ENCODE peak calls at places on chromosomes 5 and 9, in eight cellular contexts. X is HepG2, A is uterus, N is K562, I is NB4, D is Peyer's patch, J is HCT116, C is GM12892. H is an unnamed sample.

GRCh38 chr5:113040672-113041071 is 64.1 kb downstream of the DCP2 start:
- DNase-seq in X (no peak), A (no peak), N (no peak), I (no peak), D (no peak), J (no peak), C (no peak), H (no peak)

GRCh38 chr5:33148076-33148501 is 292.7 kb upstream of the TARS1 start:
- DNase-seq in X (peak; percentile 14), A (peak; percentile 43), N (no peak), I (no peak), D (no peak), J (no peak), C (no peak), H (no peak)

GRCh38 chr9:112334319-112334828 is 955 bp upstream of the PTBP3 start:
- DNase-seq in X (peak; percentile 35), A (no peak), N (peak; percentile 20), I (peak; percentile 50), D (peak; percentile 61), J (no peak), C (no peak), H (peak; percentile 65)

GRCh38 chr5:57368010-57368409 is 114.6 kb downstream of the ACTBL2 start:
- DNase-seq in X (no peak), A (no peak), N (no peak), I (no peak), D (no peak), J (no peak), C (no peak), H (no peak)

GRCh38 chr5:28807230-28807629 is 1768.8 kb upstream of the CDH9 start:
- DNase-seq in X (no peak), A (no peak), N (no peak), I (no peak), D (no peak), J (no peak), C (no peak), H (no peak)

GRCh38 chr5:167261309-167262100 is 1029.9 kb upstream of the WWC1 start:
- DNase-seq in X (no peak), A (no peak), N (peak; percentile 8), I (peak; percentile 21), D (no peak), J (no peak), C (no peak), H (peak; percentile 1)

GRCh38 chr9:35538361-35539234 is 48.7 kb downstream of the RUSC2 start:
- DNase-seq in X (no peak), A (peak; percentile 80), N (no peak), I (peak; percentile 50), D (no peak), J (no peak), C (no peak), H (no peak)

GRCh38 chr5:93054424-93055165 is 526.4 kb downstream of the NR2F1-AS1 start:
- DNase-seq in X (no peak), A (no peak), N (no peak), I (peak; percentile 71), D (no peak), J (no peak), C (no peak), H (no peak)

GRCh38 chr9:127651697-127652610 is 39.9 kb downstream of the STXBP1 start:
- DNase-seq in X (no peak), A (no peak), N (peak; percentile 71), I (no peak), D (no peak), J (no peak), C (no peak), H (no peak)

GRCh38 chr9:127938298-127938690 is 640 bp upstream of the DPM2 start:
- DNase-seq in X (no peak), A (no peak), N (peak; percentile 49), I (no peak), D (no peak), J (no peak), C (no peak), H (no peak)

GRCh38 chr9:104968025-104968982 is 40.3 kb upstream of the ABCA1 start:
- DNase-seq in X (peak; percentile 74), A (peak; percentile 91), N (peak; percentile 88), I (peak; percentile 88), D (peak; percentile 89), J (peak; percentile 54), C (peak; percentile 59), H (peak; percentile 94)

GRCh38 chr5:159734366-159734765 is 181.9 kb upstream of the ADRA1B start:
- DNase-seq in X (no peak), A (no peak), N (no peak), I (no peak), D (no peak), J (no peak), C (no peak), H (no peak)

GRCh38 chr5:132469380-132470372 is 20.9 kb downstream of the IRF1 start:
- DNase-seq in X (peak; percentile 60), A (peak; percentile 20), N (no peak), I (no peak), D (no peak), J (no peak), C (no peak), H (peak; percentile 23)

GRCh38 chr5:148290271-148291195 is 21.7 kb upstream of the SPINK7 start:
- DNase-seq in X (peak; percentile 21), A (no peak), N (no peak), I (peak; percentile 20), D (no peak), J (peak; percentile 4), C (no peak), H (peak; percentile 7)

GRCh38 chr9:7088598-7088997 is 330.8 kb downstream of the KDM4C start:
- DNase-seq in X (no peak), A (no peak), N (no peak), I (no peak), D (no peak), J (no peak), C (no peak), H (no peak)

GRCh38 chr9:96615421-96615820 is 4.2 kb downstream of the CDC14B start:
- DNase-seq in X (no peak), A (no peak), N (no peak), I (no peak), D (no peak), J (no peak), C (no peak), H (no peak)

GRCh38 chr9:96612966-96613589 is 6.6 kb downstream of the CDC14B start:
- DNase-seq in X (no peak), A (no peak), N (no peak), I (no peak), D (no peak), J (no peak), C (no peak), H (no peak)

GRCh38 chr9:96609732-96610131 is 9.9 kb downstream of the CDC14B start:
- DNase-seq in X (no peak), A (no peak), N (no peak), I (no peak), D (no peak), J (no peak), C (no peak), H (no peak)

GRCh38 chr9:96611302-96611701 is 8.3 kb downstream of the CDC14B start:
- DNase-seq in X (no peak), A (no peak), N (no peak), I (no peak), D (no peak), J (no peak), C (no peak), H (no peak)

GRCh38 chr9:96612105-96612965 is 7.3 kb downstream of the CDC14B start:
- DNase-seq in X (peak; percentile 84), A (peak; percentile 18), N (no peak), I (no peak), D (no peak), J (no peak), C (no peak), H (no peak)
- TF ChIP-seq POLR2A in X (no peak), A (no peak), N (no peak), I (no peak), D (no peak), J (no peak), C (no peak), H (no peak)

GRCh38 chr9:107739601-107740082 is 250.1 kb upstream of the KLF4 start:
- DNase-seq in X (no peak), A (peak; percentile 76), N (no peak), I (no peak), D (no peak), J (no peak), C (no peak), H (no peak)

GRCh38 chr9:107737610-107737986 is 248.0 kb upstream of the KLF4 start:
- DNase-seq in X (no peak), A (no peak), N (no peak), I (no peak), D (no peak), J (no peak), C (no peak), H (no peak)

GRCh38 chr9:107738789-107739188 is 249.2 kb upstream of the KLF4 start:
- DNase-seq in X (no peak), A (no peak), N (no peak), I (no peak), D (no peak), J (no peak), C (no peak), H (no peak)

GRCh38 chr9:107740088-107740980 is 250.8 kb upstream of the KLF4 start:
- DNase-seq in X (no peak), A (peak; percentile 65), N (no peak), I (no peak), D (no peak), J (no peak), C (no peak), H (no peak)

DNA sequence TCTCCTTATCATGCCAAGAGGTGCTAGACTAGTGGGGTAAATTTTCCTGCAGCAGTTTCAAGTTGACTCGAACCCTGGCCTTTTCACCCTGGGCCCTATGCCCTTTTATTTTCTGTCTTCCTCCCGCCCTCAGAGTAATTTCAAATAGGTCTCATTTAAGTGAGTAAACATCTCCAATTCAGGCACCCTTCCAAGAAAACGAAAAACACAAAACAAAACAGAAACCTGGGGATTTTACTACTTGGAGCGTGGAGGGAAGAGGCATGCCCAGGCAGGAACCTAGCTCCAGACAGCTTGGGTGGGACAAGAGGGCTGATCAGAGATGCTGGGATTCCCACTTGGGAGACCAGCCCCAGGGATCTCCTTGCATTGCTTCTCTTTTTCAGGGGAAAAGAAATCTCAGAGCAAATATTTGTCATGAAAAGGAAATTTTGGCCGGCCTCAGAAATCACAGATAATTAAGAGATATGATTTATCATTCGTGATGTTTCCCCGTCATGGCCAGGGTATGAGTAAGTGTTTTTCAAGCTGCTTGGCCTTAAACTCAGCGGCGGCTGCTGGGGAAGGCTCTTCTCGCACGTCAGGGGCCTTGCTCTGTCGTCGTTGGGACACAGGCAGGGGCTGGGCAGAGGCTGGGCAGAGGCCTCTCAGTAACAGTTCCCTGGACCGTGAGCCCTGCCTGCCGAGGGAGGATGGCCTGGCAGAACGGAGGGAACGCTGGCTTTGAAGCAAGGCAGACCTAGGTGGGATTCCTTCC is 248.6 kb upstream of the KLF4 start:
- DNase-seq in X (no peak), A (peak; percentile 81), N (no peak), I (no peak), D (peak; percentile 22), J (no peak), C (no peak), H (no peak)
- TF ChIP-seq POLR2A in X (no peak), A (no peak), N (no peak), I (no peak), D (no peak), J (no peak), C (no peak), H (no peak)

GRCh38 chr9:137188490-137189296 is at the start of the genes ANAPC2 and SSNA1:
- DNase-seq in X (peak; percentile 85), A (peak; percentile 94), N (peak; percentile 96), I (peak; percentile 95), D (peak; percentile 92), J (peak; percentile 89), C (peak; percentile 91), H (peak; percentile 98)
- TF ChIP-seq POLR2A in X (no peak), A (peak; percentile 72), N (peak; percentile 82), I (peak; percentile 73), D (peak; percentile 84), J (peak; percentile 90), C (peak; percentile 90), H (peak; percentile 94)

GRCh38 chr9:113708821-113709713 is 167.0 kb upstream of the ZNF618 start:
- DNase-seq in X (peak; percentile 32), A (no peak), N (no peak), I (no peak), D (no peak), J (no peak), C (no peak), H (no peak)
- TF ChIP-seq POLR2A in X (no peak), A (no peak), N (no peak), I (no peak), D (no peak), J (no peak), C (no peak), H (no peak)

H was measured in erythroblast.